ENCODE peak calls at places on chromosomes 2 and 18, in five cellular contexts. N is lower lobe of right lung, M is neural crest cell, A is foreskin fibroblast, S is HCT116. E is an unnamed sample.

GRCh38 chr2:6073260-6074141 is 381.3 kb downstream of the SOX11 start:
- DNase-seq in N (no peak), S (no peak), M (peak), A (no peak), E (no peak)

GRCh38 chr2:196959750-196960392 is 33.4 kb upstream of the PGAP1 start:
- DNase-seq in M (no peak), N (no peak), A (peak), S (no peak), E (no peak)

GRCh38 chr2:146985753-146986152 is 859.1 kb upstream of the ACVR2A start:
- DNase-seq in A (no peak), S (no peak), M (no peak), N (no peak), E (no peak)

GRCh38 chr18:79581911-79582310 is 97.7 kb upstream of the CTDP1 start:
- DNase-seq in N (peak), A (no peak), S (no peak), M (no peak), E (no peak)

GRCh38 chr2:100285691-100286090 is 36.6 kb downstream of the LONRF2 start:
- DNase-seq in S (peak), A (peak), M (no peak), N (no peak), E (peak)

GRCh38 chr2:12605936-12606335 is 110.8 kb upstream of the TRIB2 start:
- DNase-seq in S (no peak), N (no peak), A (peak), M (no peak), E (no peak)

GRCh38 chr2:170680172-170680913 is 34.8 kb upstream of the SP5 start:
- DNase-seq in A (no peak), M (no peak), N (no peak), S (no peak), E (no peak)

GRCh38 chr2:57598552-57598951 is 448.1 kb upstream of the VRK2 start:
- DNase-seq in M (no peak), A (no peak), N (no peak), S (no peak), E (peak)

GRCh38 chr2:222000326-222000725 is 298.5 kb downstream of the PAX3 start:
- DNase-seq in M (no peak), N (no peak), A (peak), S (peak), E (peak)

GRCh38 chr2:58484201-58484600 is 243.1 kb upstream of the FANCL start:
- DNase-seq in N (no peak), A (no peak), S (no peak), M (no peak), E (no peak)

GRCh38 chr2:19841918-19842693 is 59.7 kb downstream of the TTC32 start:
- DNase-seq in A (no peak), M (no peak), N (no peak), S (no peak), E (no peak)

GRCh38 chr2:10239561-10239967 is 63.1 kb upstream of the HPCAL1 start:
- DNase-seq in M (no peak), S (no peak), N (peak), A (no peak), E (no peak)

GRCh38 chr18:50637961-50638622 is 78.2 kb downstream of the MAPK4 start:
- DNase-seq in A (no peak), S (no peak), M (no peak), N (no peak), E (no peak)

GRCh38 chr2:224412064-224412921 is 10.4 kb upstream of the FAM124B start:
- DNase-seq in S (no peak), M (no peak), N (no peak), A (peak), E (no peak)

GRCh38 chr2:154995332-154995731 is 296.8 kb downstream of the KCNJ3 start:
- DNase-seq in M (no peak), S (no peak), N (no peak), A (peak), E (no peak)

GRCh38 chr18:36532394-36532793 is 234.9 kb downstream of the FHOD3 start:
- DNase-seq in S (no peak), N (no peak), A (peak), M (no peak), E (no peak)

GRCh38 chr2:99451686-99452085 is 38.1 kb downstream of the REV1 start:
- DNase-seq in M (no peak), N (no peak), S (no peak), A (no peak), E (no peak)

GRCh38 chr18:12462242-12462641 is 54.5 kb downstream of the PRELID3A start:
- DNase-seq in N (no peak), S (no peak), M (no peak), A (no peak), E (no peak)

GRCh38 chr2:230414302-230414701 is 1.7 kb upstream of the SP100 start:
- DNase-seq in N (no peak), M (no peak), S (no peak), A (no peak), E (no peak)

GRCh38 chr2:50133766-50134165 is 898.2 kb downstream of the NRXN1 start:
- DNase-seq in S (no peak), N (no peak), M (no peak), A (no peak), E (no peak)

GRCh38 chr18:21632393-21632792 is 20.3 kb downstream of the SNRPD1 start:
- DNase-seq in N (no peak), A (no peak), M (no peak), S (no peak), E (no peak)

GRCh38 chr2:199631129-199631528 is 173.4 kb upstream of the SATB2 start:
- DNase-seq in M (no peak), S (no peak), N (no peak), A (no peak), E (no peak)

GRCh38 chr2:200786826-200787225 is 24.9 kb upstream of the BZW1 start:
- DNase-seq in S (peak), M (no peak), A (peak), N (no peak), E (peak)

GRCh38 chr2:196758474-196759377 is 40.8 kb downstream of the GTF3C3 start:
- DNase-seq in N (no peak), S (no peak), M (no peak), A (peak), E (no peak)

GRCh38 chr2:221570321-221571107 is 1.6 kb downstream of the EPHA4 start:
- DNase-seq in S (no peak), N (no peak), A (peak), M (peak), E (no peak)

GRCh38 chr18:41128545-41128944 is 826.5 kb upstream of the PIK3C3 start:
- DNase-seq in N (no peak), A (peak), M (no peak), S (no peak), E (no peak)

GRCh38 chr18:54254265-54254758 is 15.0 kb upstream of the POLI start:
- DNase-seq in S (peak), M (no peak), N (no peak), A (peak), E (no peak)

GRCh38 chr2:230785346-230785745 is 72.7 kb downstream of the CAB39 start:
- DNase-seq in S (no peak), M (no peak), N (no peak), A (no peak), E (no peak)

GRCh38 chr2:74507145-74507925 is at the start of gene PCGF1:
- DNase-seq in M (peak), S (peak), A (peak), N (peak), E (peak)
- TF ChIP-seq CTCF in M (peak), S (peak), A (peak), N (peak), E (no peak)

GRCh38 chr2:106959975-106960632 is 74.1 kb upstream of the ST6GAL2 start:
- DNase-seq in A (peak), S (no peak), M (no peak), N (no peak), E (no peak)

GRCh38 chr2:106963893-106964292 is 77.9 kb upstream of the ST6GAL2 start:
- DNase-seq in M (no peak), A (no peak), N (no peak), S (no peak), E (no peak)

GRCh38 chr2:106960633-106961205 is 74.8 kb upstream of the ST6GAL2 start:
- DNase-seq in A (no peak), N (no peak), S (no peak), M (no peak), E (no peak)

GRCh38 chr2:106963156-106963555 is 77.2 kb upstream of the ST6GAL2 start:
- DNase-seq in N (no peak), S (no peak), A (no peak), M (no peak), E (no peak)

GRCh38 chr2:106961328-106961727 is 75.4 kb upstream of the ST6GAL2 start:
- DNase-seq in A (no peak), N (no peak), S (no peak), M (no peak), E (no peak)
- TF ChIP-seq CTCF in A (no peak), N (no peak), S (no peak), M (no peak), E (no peak)

DNA sequence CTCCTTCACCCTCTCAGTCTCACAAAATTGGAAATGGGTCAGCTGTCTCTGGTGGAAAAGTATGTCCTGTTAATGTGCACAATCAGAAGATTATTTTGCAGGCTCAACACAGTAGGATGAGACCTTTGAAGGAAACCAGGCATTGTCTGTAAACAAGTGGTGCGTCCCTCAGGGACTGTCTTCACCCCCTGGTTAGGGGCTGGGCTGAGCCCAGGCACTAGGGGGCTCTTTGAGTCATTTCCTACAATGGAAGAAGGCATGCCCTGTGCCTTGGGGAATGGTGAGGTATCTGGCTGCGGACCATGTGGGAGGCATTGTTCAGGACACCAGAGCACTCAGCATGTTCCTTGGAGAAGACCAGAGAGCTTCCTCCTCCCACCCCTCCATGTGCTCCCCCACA is 26.8 kb downstream of the PKDCC start:
- DNase-seq in S (no peak), M (no peak), A (no peak), N (no peak), E (no peak)
- TF ChIP-seq CTCF in S (peak), M (no peak), A (no peak), N (no peak), E (no peak)

GRCh38 chr2:45168731-45169338 is 159.6 kb upstream of the SIX2 start:
- DNase-seq in M (peak), N (no peak), A (peak), S (no peak), E (peak)
- TF ChIP-seq CTCF in M (no peak), N (no peak), A (no peak), S (no peak), E (no peak)